ENCODE peak calls at places on chromosomes 2 and 18, in seven cellular contexts. One of them, this sample, is unnamed.

GRCh38 chr18:78127041-78127440 is 852.6 kb upstream of the SALL3 start:
- DNase-seq in HT1080: no peak
- DNase-seq in body of pancreas: no peak
- DNase-seq in NCI-H1105: no peak
- DNase-seq in C1 segment of cervical spinal cord: no peak
- DNase-seq in lower leg skin: no peak
- DNase-seq in MV-4-11: no peak
- DNase-seq in this sample: no peak

GRCh38 chr2:240184198-240184590 is 43.7 kb upstream of the OTOS start:
- DNase-seq in lower leg skin: no peak
- DNase-seq in C1 segment of cervical spinal cord: no peak
- DNase-seq in MV-4-11: no peak
- DNase-seq in HT1080: no peak
- DNase-seq in body of pancreas: no peak
- DNase-seq in NCI-H1105: no peak
- DNase-seq in this sample: no peak

GRCh38 chr18:11119962-11120361 is 29.4 kb downstream of the PIEZO2 start:
- DNase-seq in body of pancreas: no peak
- DNase-seq in MV-4-11: no peak
- DNase-seq in NCI-H1105: no peak
- DNase-seq in C1 segment of cervical spinal cord: no peak
- DNase-seq in HT1080: no peak
- DNase-seq in lower leg skin: no peak
- DNase-seq in this sample: no peak

GRCh38 chr2:85326406-85326945 is 1.3 kb downstream of the TGOLN2 start:
- DNase-seq in lower leg skin: no peak
- DNase-seq in HT1080: peak; percentile 25
- DNase-seq in body of pancreas: no peak
- DNase-seq in C1 segment of cervical spinal cord: peak; percentile 12
- DNase-seq in MV-4-11: peak; percentile 82
- DNase-seq in NCI-H1105: no peak
- DNase-seq in this sample: no peak

GRCh38 chr18:72762505-72763122 is 105.2 kb downstream of the NETO1 start:
- DNase-seq in lower leg skin: no peak
- DNase-seq in MV-4-11: peak; percentile 46
- DNase-seq in body of pancreas: no peak
- DNase-seq in NCI-H1105: peak; percentile 36
- DNase-seq in HT1080: peak; percentile 46
- DNase-seq in C1 segment of cervical spinal cord: no peak
- DNase-seq in this sample: no peak

GRCh38 chr18:56402872-56403516 is 235.4 kb downstream of the TXNL1 start:
- DNase-seq in NCI-H1105: no peak
- DNase-seq in MV-4-11: peak; percentile 26
- DNase-seq in body of pancreas: no peak
- DNase-seq in lower leg skin: no peak
- DNase-seq in HT1080: peak; percentile 87
- DNase-seq in C1 segment of cervical spinal cord: no peak
- DNase-seq in this sample: no peak

GRCh38 chr18:13566941-13567762 is 159.2 kb downstream of the FAM210A start:
- DNase-seq in C1 segment of cervical spinal cord: peak; percentile 65
- DNase-seq in MV-4-11: peak; percentile 83
- DNase-seq in lower leg skin: peak; percentile 91
- DNase-seq in HT1080: no peak
- DNase-seq in body of pancreas: no peak
- DNase-seq in NCI-H1105: no peak
- DNase-seq in this sample: peak; percentile 72

GRCh38 chr2:190959911-190960788 is 53.8 kb downstream of the STAT1 start:
- DNase-seq in lower leg skin: no peak
- DNase-seq in HT1080: no peak
- DNase-seq in NCI-H1105: no peak
- DNase-seq in MV-4-11: no peak
- DNase-seq in body of pancreas: no peak
- DNase-seq in C1 segment of cervical spinal cord: no peak
- DNase-seq in this sample: no peak

GRCh38 chr2:135093685-135094340 is 41.7 kb downstream of the RAB3GAP1 start:
- DNase-seq in NCI-H1105: peak; percentile 54
- DNase-seq in lower leg skin: no peak
- DNase-seq in body of pancreas: no peak
- DNase-seq in MV-4-11: no peak
- DNase-seq in C1 segment of cervical spinal cord: no peak
- DNase-seq in HT1080: no peak
- DNase-seq in this sample: no peak

GRCh38 chr2:101905746-101906336 is 85.9 kb upstream of the IL1R2 start:
- DNase-seq in C1 segment of cervical spinal cord: no peak
- DNase-seq in body of pancreas: no peak
- DNase-seq in HT1080: no peak
- DNase-seq in lower leg skin: no peak
- DNase-seq in MV-4-11: no peak
- DNase-seq in NCI-H1105: no peak
- DNase-seq in this sample: no peak

GRCh38 chr18:36207326-36207725 is 20.0 kb downstream of the MOCOS start:
- DNase-seq in NCI-H1105: no peak
- DNase-seq in lower leg skin: no peak
- DNase-seq in MV-4-11: no peak
- DNase-seq in C1 segment of cervical spinal cord: no peak
- DNase-seq in HT1080: no peak
- DNase-seq in body of pancreas: no peak
- DNase-seq in this sample: no peak

GRCh38 chr2:172082944-172083718 is 2.2 kb upstream of the DLX1 start:
- DNase-seq in C1 segment of cervical spinal cord: no peak
- DNase-seq in MV-4-11: no peak
- DNase-seq in lower leg skin: no peak
- DNase-seq in NCI-H1105: no peak
- DNase-seq in HT1080: no peak
- DNase-seq in body of pancreas: no peak
- DNase-seq in this sample: no peak

GRCh38 chr2:44897406-44897805 is 44.1 kb upstream of the SIX3 start:
- DNase-seq in MV-4-11: no peak
- DNase-seq in NCI-H1105: no peak
- DNase-seq in C1 segment of cervical spinal cord: no peak
- DNase-seq in lower leg skin: no peak
- DNase-seq in HT1080: peak; percentile 27
- DNase-seq in body of pancreas: no peak
- DNase-seq in this sample: no peak

GRCh38 chr2:203361922-203362321 is 33.7 kb downstream of the ABI2 start:
- DNase-seq in lower leg skin: no peak
- DNase-seq in body of pancreas: no peak
- DNase-seq in C1 segment of cervical spinal cord: no peak
- DNase-seq in MV-4-11: no peak
- DNase-seq in HT1080: no peak
- DNase-seq in NCI-H1105: no peak
- DNase-seq in this sample: no peak

GRCh38 chr2:30736461-30737325 is 70.6 kb downstream of the CAPN13 start:
- DNase-seq in HT1080: no peak
- DNase-seq in body of pancreas: peak; percentile 76
- DNase-seq in lower leg skin: peak; percentile 77
- DNase-seq in C1 segment of cervical spinal cord: no peak
- DNase-seq in MV-4-11: no peak
- DNase-seq in NCI-H1105: peak; percentile 83
- DNase-seq in this sample: no peak

GRCh38 chr2:57516740-57517340 is 529.8 kb upstream of the VRK2 start:
- DNase-seq in C1 segment of cervical spinal cord: no peak
- DNase-seq in NCI-H1105: peak; percentile 57
- DNase-seq in body of pancreas: no peak
- DNase-seq in HT1080: peak; percentile 36
- DNase-seq in lower leg skin: no peak
- DNase-seq in MV-4-11: peak; percentile 39
- DNase-seq in this sample: no peak

GRCh38 chr2:1503471-1504310 is 90.4 kb downstream of the TPO start:
- DNase-seq in lower leg skin: no peak
- DNase-seq in MV-4-11: no peak
- DNase-seq in body of pancreas: no peak
- DNase-seq in C1 segment of cervical spinal cord: no peak
- DNase-seq in HT1080: no peak
- DNase-seq in NCI-H1105: no peak
- DNase-seq in this sample: no peak

GRCh38 chr2:8803658-8804379 is 33.6 kb downstream of the KIDINS220 start:
- DNase-seq in NCI-H1105: no peak
- DNase-seq in HT1080: peak; percentile 92
- DNase-seq in lower leg skin: no peak
- DNase-seq in MV-4-11: peak; percentile 50
- DNase-seq in body of pancreas: peak; percentile 82
- DNase-seq in C1 segment of cervical spinal cord: no peak
- DNase-seq in this sample: no peak

GRCh38 chr2:98833172-98833916 is 102.4 kb upstream of the MGAT4A start:
- DNase-seq in NCI-H1105: no peak
- DNase-seq in HT1080: no peak
- DNase-seq in C1 segment of cervical spinal cord: no peak
- DNase-seq in MV-4-11: no peak
- DNase-seq in lower leg skin: no peak
- DNase-seq in body of pancreas: no peak
- DNase-seq in this sample: no peak

GRCh38 chr2:136281281-136282117 is 163.6 kb upstream of the CXCR4 start:
- DNase-seq in body of pancreas: no peak
- DNase-seq in lower leg skin: no peak
- DNase-seq in MV-4-11: no peak
- DNase-seq in NCI-H1105: no peak
- DNase-seq in C1 segment of cervical spinal cord: no peak
- DNase-seq in HT1080: no peak
- DNase-seq in this sample: no peak

GRCh38 chr2:135615404-135615803 is 84.1 kb downstream of the R3HDM1 start:
- DNase-seq in MV-4-11: no peak
- DNase-seq in body of pancreas: no peak
- DNase-seq in C1 segment of cervical spinal cord: no peak
- DNase-seq in lower leg skin: no peak
- DNase-seq in HT1080: no peak
- DNase-seq in NCI-H1105: no peak
- DNase-seq in this sample: no peak

GRCh38 chr2:20415511-20415918 is 31.4 kb upstream of the RHOB start:
- DNase-seq in HT1080: no peak
- DNase-seq in lower leg skin: peak; percentile 85
- DNase-seq in MV-4-11: no peak
- DNase-seq in C1 segment of cervical spinal cord: no peak
- DNase-seq in body of pancreas: no peak
- DNase-seq in NCI-H1105: no peak
- DNase-seq in this sample: no peak

GRCh38 chr2:27370026-27370815 is at the start of the genes EIF2B4 and SNX17:
- DNase-seq in NCI-H1105: peak; percentile 97
- DNase-seq in body of pancreas: peak; percentile 99
- DNase-seq in MV-4-11: peak; percentile 99
- DNase-seq in C1 segment of cervical spinal cord: peak; percentile 99
- DNase-seq in HT1080: peak; percentile 99
- DNase-seq in lower leg skin: peak; percentile 100
- DNase-seq in this sample: peak; percentile 99

GRCh38 chr2:202378661-202379338 is 2.7 kb downstream of the BMPR2 start:
- DNase-seq in lower leg skin: no peak
- DNase-seq in body of pancreas: no peak
- DNase-seq in NCI-H1105: no peak
- DNase-seq in C1 segment of cervical spinal cord: no peak
- DNase-seq in MV-4-11: no peak
- DNase-seq in HT1080: peak; percentile 7
- DNase-seq in this sample: no peak

GRCh38 chr2:70934981-70935380 is 719 bp upstream of the ATP6V1B1 start:
- DNase-seq in lower leg skin: peak; percentile 32
- DNase-seq in NCI-H1105: no peak
- DNase-seq in HT1080: no peak
- DNase-seq in body of pancreas: no peak
- DNase-seq in MV-4-11: no peak
- DNase-seq in C1 segment of cervical spinal cord: no peak
- DNase-seq in this sample: no peak

GRCh38 chr2:12284487-12284886 is 432.2 kb upstream of the TRIB2 start:
- DNase-seq in body of pancreas: no peak
- DNase-seq in lower leg skin: no peak
- DNase-seq in MV-4-11: peak; percentile 47
- DNase-seq in HT1080: peak; percentile 65
- DNase-seq in C1 segment of cervical spinal cord: no peak
- DNase-seq in NCI-H1105: no peak
- DNase-seq in this sample: no peak

GRCh38 chr2:174344716-174345472 is 10.1 kb downstream of the SP9 start:
- DNase-seq in C1 segment of cervical spinal cord: no peak
- DNase-seq in NCI-H1105: peak; percentile 19
- DNase-seq in body of pancreas: no peak
- DNase-seq in HT1080: peak; percentile 58
- DNase-seq in MV-4-11: peak; percentile 40
- DNase-seq in lower leg skin: no peak
- DNase-seq in this sample: no peak

GRCh38 chr18:56388571-56388970 is 249.8 kb downstream of the TXNL1 start:
- DNase-seq in C1 segment of cervical spinal cord: no peak
- DNase-seq in body of pancreas: no peak
- DNase-seq in NCI-H1105: no peak
- DNase-seq in lower leg skin: no peak
- DNase-seq in HT1080: peak; percentile 8
- DNase-seq in MV-4-11: no peak
- DNase-seq in this sample: no peak

GRCh38 chr18:39799010-39799409 is 2156.0 kb upstream of the PIK3C3 start:
- DNase-seq in HT1080: peak; percentile 20
- DNase-seq in C1 segment of cervical spinal cord: no peak
- DNase-seq in NCI-H1105: peak; percentile 52
- DNase-seq in body of pancreas: no peak
- DNase-seq in MV-4-11: no peak
- DNase-seq in lower leg skin: no peak
- DNase-seq in this sample: no peak

GRCh38 chr2:239230318-239231052 is 170.3 kb downstream of the HDAC4 start:
- DNase-seq in HT1080: no peak
- DNase-seq in lower leg skin: peak; percentile 83
- DNase-seq in C1 segment of cervical spinal cord: no peak
- DNase-seq in MV-4-11: peak; percentile 88
- DNase-seq in body of pancreas: no peak
- DNase-seq in NCI-H1105: no peak
- DNase-seq in this sample: no peak

GRCh38 chr2:160632576-160632975 is 139.0 kb upstream of the RBMS1 start:
- DNase-seq in body of pancreas: no peak
- DNase-seq in C1 segment of cervical spinal cord: no peak
- DNase-seq in NCI-H1105: no peak
- DNase-seq in HT1080: no peak
- DNase-seq in lower leg skin: no peak
- DNase-seq in MV-4-11: no peak
- DNase-seq in this sample: no peak

GRCh38 chr2:219430633-219431615 is 3.7 kb upstream of the SPEG start:
- DNase-seq in body of pancreas: no peak
- DNase-seq in lower leg skin: no peak
- DNase-seq in C1 segment of cervical spinal cord: no peak
- DNase-seq in NCI-H1105: no peak
- DNase-seq in HT1080: peak; percentile 44
- DNase-seq in MV-4-11: peak; percentile 22
- DNase-seq in this sample: peak; percentile 9

GRCh38 chr2:161422812-161423211 is 6.7 kb downstream of the TBR1 start:
- DNase-seq in C1 segment of cervical spinal cord: no peak
- DNase-seq in MV-4-11: no peak
- DNase-seq in body of pancreas: no peak
- DNase-seq in NCI-H1105: no peak
- DNase-seq in HT1080: no peak
- DNase-seq in lower leg skin: no peak
- DNase-seq in this sample: no peak

GRCh38 chr2:234722176-234722575 is 225.3 kb upstream of the ARL4C start:
- DNase-seq in HT1080: no peak
- DNase-seq in body of pancreas: no peak
- DNase-seq in MV-4-11: no peak
- DNase-seq in C1 segment of cervical spinal cord: no peak
- DNase-seq in lower leg skin: no peak
- DNase-seq in NCI-H1105: no peak
- DNase-seq in this sample: no peak

GRCh38 chr2:136818839-136819238 is 53.5 kb downstream of the THSD7B start:
- DNase-seq in lower leg skin: no peak
- DNase-seq in NCI-H1105: no peak
- DNase-seq in HT1080: no peak
- DNase-seq in C1 segment of cervical spinal cord: no peak
- DNase-seq in MV-4-11: no peak
- DNase-seq in body of pancreas: no peak
- DNase-seq in this sample: no peak

This sample was measured in hippocampal formation.